ENCODE peak calls at places on chromosomes 7 and 10, in five cellular contexts. One of them, this sample, is unnamed.

GRCh38 chr7:22447759-22448158 is 52.2 kb downstream of the STEAP1B start:
- DNase-seq in body of pancreas: no peak
- DNase-seq in activated CD4-positive, alpha-beta T cell treated with anti-CD3 and anti-CD28 coated beads, Interleukin-2, amount 10 ng/mL, durations not matched to agents 7 days and 5 days: no peak
- DNase-seq in Right ventricle myocardium superior: no peak
- DNase-seq in HTR-8/SVneo: no peak
- DNase-seq in this sample: no peak

GRCh38 chr10:119341236-119342016 is 134.1 kb downstream of the GRK5 start:
- DNase-seq in Right ventricle myocardium superior: no peak
- DNase-seq in HTR-8/SVneo: no peak
- DNase-seq in activated CD4-positive, alpha-beta T cell treated with anti-CD3 and anti-CD28 coated beads, Interleukin-2, amount 10 ng/mL, durations not matched to agents 7 days and 5 days: peak
- DNase-seq in body of pancreas: no peak
- DNase-seq in this sample: no peak

GRCh38 chr10:33277135-33277536 is 57.3 kb downstream of the NRP1 start:
- DNase-seq in HTR-8/SVneo: peak
- DNase-seq in body of pancreas: peak
- DNase-seq in activated CD4-positive, alpha-beta T cell treated with anti-CD3 and anti-CD28 coated beads, Interleukin-2, amount 10 ng/mL, durations not matched to agents 7 days and 5 days: no peak
- DNase-seq in Right ventricle myocardium superior: peak
- DNase-seq in this sample: no peak

GRCh38 chr10:23280420-23281043 is 64.1 kb downstream of the C10orf67 start:
- DNase-seq in body of pancreas: no peak
- DNase-seq in activated CD4-positive, alpha-beta T cell treated with anti-CD3 and anti-CD28 coated beads, Interleukin-2, amount 10 ng/mL, durations not matched to agents 7 days and 5 days: no peak
- DNase-seq in HTR-8/SVneo: no peak
- DNase-seq in Right ventricle myocardium superior: no peak
- DNase-seq in this sample: no peak

GRCh38 chr10:94413374-94413773 is 11.0 kb downstream of the TBC1D12 start:
- DNase-seq in Right ventricle myocardium superior: no peak
- DNase-seq in HTR-8/SVneo: no peak
- DNase-seq in body of pancreas: no peak
- DNase-seq in activated CD4-positive, alpha-beta T cell treated with anti-CD3 and anti-CD28 coated beads, Interleukin-2, amount 10 ng/mL, durations not matched to agents 7 days and 5 days: no peak
- DNase-seq in this sample: no peak

GRCh38 chr10:4470231-4470840 is 355.7 kb upstream of the AKR1E2 start:
- DNase-seq in Right ventricle myocardium superior: no peak
- DNase-seq in activated CD4-positive, alpha-beta T cell treated with anti-CD3 and anti-CD28 coated beads, Interleukin-2, amount 10 ng/mL, durations not matched to agents 7 days and 5 days: no peak
- DNase-seq in HTR-8/SVneo: peak
- DNase-seq in body of pancreas: no peak
- DNase-seq in this sample: no peak

GRCh38 chr7:14021069-14021468 is 31.6 kb upstream of the ETV1 start:
- DNase-seq in HTR-8/SVneo: no peak
- DNase-seq in Right ventricle myocardium superior: no peak
- DNase-seq in body of pancreas: no peak
- DNase-seq in activated CD4-positive, alpha-beta T cell treated with anti-CD3 and anti-CD28 coated beads, Interleukin-2, amount 10 ng/mL, durations not matched to agents 7 days and 5 days: no peak
- DNase-seq in this sample: peak

GRCh38 chr7:23004247-23004520 is 9.7 kb downstream of the HYCC1 start:
- DNase-seq in activated CD4-positive, alpha-beta T cell treated with anti-CD3 and anti-CD28 coated beads, Interleukin-2, amount 10 ng/mL, durations not matched to agents 7 days and 5 days: no peak
- DNase-seq in HTR-8/SVneo: no peak
- DNase-seq in body of pancreas: no peak
- DNase-seq in Right ventricle myocardium superior: no peak
- DNase-seq in this sample: no peak

GRCh38 chr10:132146941-132147915 is 39.5 kb upstream of the DPYSL4 start:
- DNase-seq in Right ventricle myocardium superior: peak
- DNase-seq in body of pancreas: peak
- DNase-seq in activated CD4-positive, alpha-beta T cell treated with anti-CD3 and anti-CD28 coated beads, Interleukin-2, amount 10 ng/mL, durations not matched to agents 7 days and 5 days: no peak
- DNase-seq in HTR-8/SVneo: no peak
- DNase-seq in this sample: no peak

GRCh38 chr10:82318533-82318932 is 443.5 kb downstream of the NRG3 start:
- DNase-seq in HTR-8/SVneo: no peak
- DNase-seq in Right ventricle myocardium superior: no peak
- DNase-seq in body of pancreas: no peak
- DNase-seq in activated CD4-positive, alpha-beta T cell treated with anti-CD3 and anti-CD28 coated beads, Interleukin-2, amount 10 ng/mL, durations not matched to agents 7 days and 5 days: no peak
- DNase-seq in this sample: no peak

GRCh38 chr7:132618956-132619305 is 42.7 kb upstream of the PLXNA4 start:
- DNase-seq in activated CD4-positive, alpha-beta T cell treated with anti-CD3 and anti-CD28 coated beads, Interleukin-2, amount 10 ng/mL, durations not matched to agents 7 days and 5 days: no peak
- DNase-seq in body of pancreas: no peak
- DNase-seq in HTR-8/SVneo: peak
- DNase-seq in Right ventricle myocardium superior: no peak
- DNase-seq in this sample: no peak

GRCh38 chr10:118594392-118595063 is 920 bp downstream of the PRLHR start:
- DNase-seq in Right ventricle myocardium superior: no peak
- DNase-seq in HTR-8/SVneo: peak
- DNase-seq in body of pancreas: peak
- DNase-seq in activated CD4-positive, alpha-beta T cell treated with anti-CD3 and anti-CD28 coated beads, Interleukin-2, amount 10 ng/mL, durations not matched to agents 7 days and 5 days: peak
- DNase-seq in this sample: no peak

GRCh38 chr7:4607321-4607729 is 74.8 kb upstream of the FOXK1 start:
- DNase-seq in HTR-8/SVneo: no peak
- DNase-seq in body of pancreas: no peak
- DNase-seq in Right ventricle myocardium superior: no peak
- DNase-seq in activated CD4-positive, alpha-beta T cell treated with anti-CD3 and anti-CD28 coated beads, Interleukin-2, amount 10 ng/mL, durations not matched to agents 7 days and 5 days: no peak
- DNase-seq in this sample: no peak

GRCh38 chr10:83518779-83519178 is 620.5 kb upstream of the GHITM start:
- DNase-seq in body of pancreas: no peak
- DNase-seq in HTR-8/SVneo: no peak
- DNase-seq in activated CD4-positive, alpha-beta T cell treated with anti-CD3 and anti-CD28 coated beads, Interleukin-2, amount 10 ng/mL, durations not matched to agents 7 days and 5 days: no peak
- DNase-seq in Right ventricle myocardium superior: no peak
- DNase-seq in this sample: no peak

GRCh38 chr10:71269301-71270288 is 49.5 kb upstream of the SLC29A3 start:
- DNase-seq in Right ventricle myocardium superior: no peak
- DNase-seq in body of pancreas: no peak
- DNase-seq in activated CD4-positive, alpha-beta T cell treated with anti-CD3 and anti-CD28 coated beads, Interleukin-2, amount 10 ng/mL, durations not matched to agents 7 days and 5 days: no peak
- DNase-seq in HTR-8/SVneo: no peak
- DNase-seq in this sample: no peak

GRCh38 chr10:103847909-103848468 is 7.4 kb downstream of the SH3PXD2A start:
- DNase-seq in activated CD4-positive, alpha-beta T cell treated with anti-CD3 and anti-CD28 coated beads, Interleukin-2, amount 10 ng/mL, durations not matched to agents 7 days and 5 days: peak
- DNase-seq in body of pancreas: no peak
- DNase-seq in HTR-8/SVneo: peak
- DNase-seq in Right ventricle myocardium superior: no peak
- DNase-seq in this sample: no peak

GRCh38 chr10:130022501-130023299 is 58.6 kb upstream of the EBF3 start:
- DNase-seq in HTR-8/SVneo: peak
- DNase-seq in Right ventricle myocardium superior: no peak
- DNase-seq in activated CD4-positive, alpha-beta T cell treated with anti-CD3 and anti-CD28 coated beads, Interleukin-2, amount 10 ng/mL, durations not matched to agents 7 days and 5 days: no peak
- DNase-seq in body of pancreas: no peak
- DNase-seq in this sample: peak

GRCh38 chr10:73239908-73240307 is 7.1 kb downstream of the DNAJC9 start:
- DNase-seq in HTR-8/SVneo: no peak
- DNase-seq in activated CD4-positive, alpha-beta T cell treated with anti-CD3 and anti-CD28 coated beads, Interleukin-2, amount 10 ng/mL, durations not matched to agents 7 days and 5 days: no peak
- DNase-seq in Right ventricle myocardium superior: no peak
- DNase-seq in body of pancreas: no peak
- DNase-seq in this sample: no peak

GRCh38 chr10:75431180-75432111 is at the start of gene LRMDA:
- DNase-seq in Right ventricle myocardium superior: peak
- DNase-seq in body of pancreas: peak
- DNase-seq in activated CD4-positive, alpha-beta T cell treated with anti-CD3 and anti-CD28 coated beads, Interleukin-2, amount 10 ng/mL, durations not matched to agents 7 days and 5 days: no peak
- DNase-seq in HTR-8/SVneo: no peak
- DNase-seq in this sample: no peak

GRCh38 chr10:75926763-75927162 is 495.3 kb downstream of the LRMDA start:
- DNase-seq in Right ventricle myocardium superior: no peak
- DNase-seq in activated CD4-positive, alpha-beta T cell treated with anti-CD3 and anti-CD28 coated beads, Interleukin-2, amount 10 ng/mL, durations not matched to agents 7 days and 5 days: no peak
- DNase-seq in body of pancreas: peak
- DNase-seq in HTR-8/SVneo: no peak
- DNase-seq in this sample: no peak

GRCh38 chr7:42219447-42219846 is 17.6 kb downstream of the GLI3 start:
- DNase-seq in Right ventricle myocardium superior: no peak
- DNase-seq in activated CD4-positive, alpha-beta T cell treated with anti-CD3 and anti-CD28 coated beads, Interleukin-2, amount 10 ng/mL, durations not matched to agents 7 days and 5 days: no peak
- DNase-seq in body of pancreas: no peak
- DNase-seq in HTR-8/SVneo: no peak
- DNase-seq in this sample: no peak

This sample was measured in keratinocyte.